ENCODE peak calls at places on chromosomes 13 and 19, in nine cellular contexts. One of them, this sample, is unnamed. For H3K4me1, the result is how much of the 10 kb centered on the place peaks cover.

GRCh38 chr13:102440259-102440936 is 38.5 kb upstream of the FGF14 start:
- DNase-seq in GM23338: no peak
- DNase-seq in thoracic aorta: no peak
- DNase-seq in HepG2: no peak
- DNase-seq in cardiac muscle cell: no peak
- DNase-seq in lung: no peak
- DNase-seq in upper lobe of left lung: no peak
- DNase-seq in CD8-positive, alpha-beta T cell: no peak
- DNase-seq in neural progenitor cell: no peak
- DNase-seq in this sample: no peak

GRCh38 chr19:18761531-18762110 is 29.5 kb downstream of the COMP start:
- DNase-seq in GM23338: no peak
- DNase-seq in thoracic aorta: no peak
- DNase-seq in HepG2: no peak
- DNase-seq in cardiac muscle cell: no peak
- DNase-seq in lung: no peak
- DNase-seq in upper lobe of left lung: peak
- DNase-seq in CD8-positive, alpha-beta T cell: no peak
- DNase-seq in neural progenitor cell: no peak
- DNase-seq in this sample: no peak

GRCh38 chr13:71882120-71882519 is 15.1 kb upstream of the DACH1 start:
- DNase-seq in GM23338: no peak
- DNase-seq in thoracic aorta: no peak
- DNase-seq in HepG2: no peak
- DNase-seq in cardiac muscle cell: no peak
- DNase-seq in lung: no peak
- DNase-seq in upper lobe of left lung: no peak
- DNase-seq in CD8-positive, alpha-beta T cell: no peak
- DNase-seq in neural progenitor cell: no peak
- DNase-seq in this sample: no peak

GRCh38 chr19:8174706-8175105 is 25.3 kb upstream of the FBN3 start:
- DNase-seq in GM23338: no peak
- DNase-seq in thoracic aorta: no peak
- DNase-seq in HepG2: no peak
- DNase-seq in cardiac muscle cell: no peak
- DNase-seq in lung: no peak
- DNase-seq in upper lobe of left lung: no peak
- DNase-seq in CD8-positive, alpha-beta T cell: no peak
- DNase-seq in neural progenitor cell: no peak
- DNase-seq in this sample: no peak

GRCh38 chr13:47764817-47765216 is 236.3 kb downstream of the SUCLA2 start:
- DNase-seq in GM23338: no peak
- DNase-seq in thoracic aorta: no peak
- DNase-seq in HepG2: no peak
- DNase-seq in cardiac muscle cell: no peak
- DNase-seq in lung: no peak
- DNase-seq in upper lobe of left lung: no peak
- DNase-seq in CD8-positive, alpha-beta T cell: no peak
- DNase-seq in neural progenitor cell: no peak
- DNase-seq in this sample: no peak

GRCh38 chr19:50384685-50385535 is 763 bp downstream of the POLD1 start:
- DNase-seq in GM23338: peak
- DNase-seq in thoracic aorta: no peak
- DNase-seq in HepG2: no peak
- DNase-seq in cardiac muscle cell: peak
- DNase-seq in lung: no peak
- DNase-seq in upper lobe of left lung: no peak
- DNase-seq in CD8-positive, alpha-beta T cell: no peak
- DNase-seq in neural progenitor cell: peak
- DNase-seq in this sample: no peak

GRCh38 chr19:35911790-35912189 is 3.7 kb upstream of the TYROBP start:
- DNase-seq in GM23338: no peak
- DNase-seq in thoracic aorta: no peak
- DNase-seq in HepG2: no peak
- DNase-seq in cardiac muscle cell: no peak
- DNase-seq in lung: peak
- DNase-seq in upper lobe of left lung: no peak
- DNase-seq in CD8-positive, alpha-beta T cell: no peak
- DNase-seq in neural progenitor cell: no peak
- DNase-seq in this sample: no peak

GRCh38 chr13:93794197-93794885 is 567.7 kb downstream of the GPC6 start:
- DNase-seq in GM23338: no peak
- DNase-seq in thoracic aorta: no peak
- DNase-seq in HepG2: no peak
- DNase-seq in cardiac muscle cell: no peak
- DNase-seq in lung: no peak
- DNase-seq in upper lobe of left lung: no peak
- DNase-seq in CD8-positive, alpha-beta T cell: no peak
- DNase-seq in neural progenitor cell: no peak
- DNase-seq in this sample: no peak

GRCh38 chr19:48739400-48739825 is 997 bp downstream of the RASIP1 start:
- DNase-seq in GM23338: no peak
- DNase-seq in thoracic aorta: no peak
- DNase-seq in HepG2: no peak
- DNase-seq in cardiac muscle cell: no peak
- DNase-seq in lung: no peak
- DNase-seq in upper lobe of left lung: no peak
- DNase-seq in CD8-positive, alpha-beta T cell: no peak
- DNase-seq in neural progenitor cell: peak
- DNase-seq in this sample: no peak

GRCh38 chr19:20787766-20788165 is 11.7 kb downstream of the ZNF66 start:
- DNase-seq in GM23338: no peak
- DNase-seq in thoracic aorta: no peak
- DNase-seq in HepG2: no peak
- DNase-seq in cardiac muscle cell: no peak
- DNase-seq in lung: no peak
- DNase-seq in upper lobe of left lung: no peak
- DNase-seq in CD8-positive, alpha-beta T cell: no peak
- DNase-seq in neural progenitor cell: no peak
- DNase-seq in this sample: no peak

GRCh38 chr13:51444922-51445321 is 7.9 kb downstream of the INTS6 start:
- DNase-seq in GM23338: peak
- DNase-seq in thoracic aorta: no peak
- DNase-seq in HepG2: no peak
- DNase-seq in cardiac muscle cell: peak
- DNase-seq in lung: no peak
- DNase-seq in upper lobe of left lung: no peak
- DNase-seq in CD8-positive, alpha-beta T cell: no peak
- DNase-seq in neural progenitor cell: no peak
- DNase-seq in this sample: no peak

GRCh38 chr19:40610396-40611064 is 9.4 kb downstream of the LTBP4 start:
- DNase-seq in GM23338: peak
- DNase-seq in thoracic aorta: no peak
- DNase-seq in HepG2: no peak
- DNase-seq in cardiac muscle cell: no peak
- DNase-seq in lung: no peak
- DNase-seq in upper lobe of left lung: peak
- DNase-seq in CD8-positive, alpha-beta T cell: peak
- DNase-seq in neural progenitor cell: peak
- DNase-seq in this sample: no peak

GRCh38 chr13:48853381-48854102 is 122.2 kb upstream of the FNDC3A start:
- DNase-seq in GM23338: no peak
- DNase-seq in thoracic aorta: peak
- DNase-seq in HepG2: no peak
- DNase-seq in cardiac muscle cell: peak
- DNase-seq in lung: no peak
- DNase-seq in upper lobe of left lung: no peak
- DNase-seq in CD8-positive, alpha-beta T cell: no peak
- DNase-seq in neural progenitor cell: no peak
- DNase-seq in this sample: no peak

GRCh38 chr19:15288146-15288963 is 44.0 kb downstream of the BRD4 start:
- DNase-seq in GM23338: no peak
- DNase-seq in thoracic aorta: no peak
- DNase-seq in HepG2: no peak
- DNase-seq in cardiac muscle cell: no peak
- DNase-seq in lung: no peak
- DNase-seq in upper lobe of left lung: peak
- DNase-seq in CD8-positive, alpha-beta T cell: no peak
- DNase-seq in neural progenitor cell: peak
- DNase-seq in this sample: no peak

GRCh38 chr13:23620211-23620610 is 50.0 kb downstream of the TNFRSF19 start:
- DNase-seq in GM23338: no peak
- DNase-seq in thoracic aorta: no peak
- DNase-seq in HepG2: no peak
- DNase-seq in cardiac muscle cell: no peak
- DNase-seq in lung: no peak
- DNase-seq in upper lobe of left lung: no peak
- DNase-seq in CD8-positive, alpha-beta T cell: no peak
- DNase-seq in neural progenitor cell: no peak
- DNase-seq in this sample: no peak

GRCh38 chr13:45219938-45220375 is 19.1 kb upstream of the KCTD4 start:
- DNase-seq in GM23338: peak
- DNase-seq in thoracic aorta: no peak
- DNase-seq in HepG2: no peak
- DNase-seq in cardiac muscle cell: peak
- DNase-seq in lung: no peak
- DNase-seq in upper lobe of left lung: no peak
- DNase-seq in CD8-positive, alpha-beta T cell: no peak
- DNase-seq in neural progenitor cell: no peak
- DNase-seq in this sample: no peak

GRCh38 chr19:18603255-18603957 is 3.2 kb downstream of the CRLF1 start:
- DNase-seq in GM23338: peak
- DNase-seq in thoracic aorta: no peak
- DNase-seq in HepG2: no peak
- DNase-seq in cardiac muscle cell: peak
- DNase-seq in lung: no peak
- DNase-seq in upper lobe of left lung: peak
- DNase-seq in CD8-positive, alpha-beta T cell: no peak
- DNase-seq in neural progenitor cell: peak
- DNase-seq in this sample: no peak

GRCh38 chr13:75308222-75308621 is 173.7 kb downstream of the TBC1D4 start:
- DNase-seq in GM23338: no peak
- DNase-seq in thoracic aorta: no peak
- DNase-seq in HepG2: no peak
- DNase-seq in cardiac muscle cell: no peak
- DNase-seq in lung: no peak
- DNase-seq in upper lobe of left lung: no peak
- DNase-seq in CD8-positive, alpha-beta T cell: no peak
- DNase-seq in neural progenitor cell: no peak
- DNase-seq in this sample: no peak

GRCh38 chr13:59394526-59394925 is 769.2 kb downstream of the DIAPH3 start:
- DNase-seq in GM23338: no peak
- DNase-seq in thoracic aorta: no peak
- DNase-seq in HepG2: no peak
- DNase-seq in cardiac muscle cell: no peak
- DNase-seq in lung: no peak
- DNase-seq in upper lobe of left lung: no peak
- DNase-seq in CD8-positive, alpha-beta T cell: no peak
- DNase-seq in neural progenitor cell: no peak
- DNase-seq in this sample: no peak

GRCh38 chr13:33016414-33017409 is at the start of gene KL:
- DNase-seq in GM23338: peak
- DNase-seq in thoracic aorta: no peak
- DNase-seq in HepG2: no peak
- DNase-seq in cardiac muscle cell: peak
- DNase-seq in lung: peak
- DNase-seq in upper lobe of left lung: peak
- DNase-seq in CD8-positive, alpha-beta T cell: no peak
- DNase-seq in neural progenitor cell: peak
- DNase-seq in this sample: no peak

GRCh38 chr19:15656467-15656866 is 15.8 kb downstream of the CYP4F3 start:
- DNase-seq in GM23338: no peak
- DNase-seq in thoracic aorta: no peak
- DNase-seq in HepG2: no peak
- DNase-seq in cardiac muscle cell: no peak
- DNase-seq in lung: no peak
- DNase-seq in upper lobe of left lung: no peak
- DNase-seq in CD8-positive, alpha-beta T cell: no peak
- DNase-seq in neural progenitor cell: no peak
- DNase-seq in this sample: no peak

GRCh38 chr19:44808463-44809371 is at the start of gene BCAM:
- DNase-seq in GM23338: peak
- DNase-seq in thoracic aorta: no peak
- DNase-seq in HepG2: peak
- DNase-seq in cardiac muscle cell: peak
- DNase-seq in lung: peak
- DNase-seq in upper lobe of left lung: peak
- DNase-seq in CD8-positive, alpha-beta T cell: no peak
- DNase-seq in neural progenitor cell: peak
- DNase-seq in this sample: no peak

GRCh38 chr13:49985129-49985528 is 11.7 kb upstream of the TRIM13 start:
- DNase-seq in GM23338: no peak
- DNase-seq in thoracic aorta: no peak
- DNase-seq in HepG2: no peak
- DNase-seq in cardiac muscle cell: no peak
- DNase-seq in lung: no peak
- DNase-seq in upper lobe of left lung: no peak
- DNase-seq in CD8-positive, alpha-beta T cell: no peak
- DNase-seq in neural progenitor cell: no peak
- DNase-seq in this sample: no peak

GRCh38 chr13:49986471-49986870 is 10.4 kb upstream of the TRIM13 start:
- DNase-seq in GM23338: no peak
- DNase-seq in thoracic aorta: no peak
- DNase-seq in HepG2: no peak
- DNase-seq in cardiac muscle cell: no peak
- DNase-seq in lung: no peak
- DNase-seq in upper lobe of left lung: no peak
- DNase-seq in CD8-positive, alpha-beta T cell: no peak
- DNase-seq in neural progenitor cell: no peak
- DNase-seq in this sample: no peak
- H3K4me1 ChIP-seq in GM23338: under half
- H3K4me1 ChIP-seq in thoracic aorta: under half
- H3K4me1 ChIP-seq in HepG2: under half
- H3K4me1 ChIP-seq in cardiac muscle cell: under half
- H3K4me1 ChIP-seq in lung: under half
- H3K4me1 ChIP-seq in upper lobe of left lung: under half
- H3K4me1 ChIP-seq in CD8-positive, alpha-beta T cell: under half
- H3K4me1 ChIP-seq in neural progenitor cell: under half
- H3K4me1 ChIP-seq in this sample: under half

GRCh38 chr13:50189450-50189849 is 174.2 kb downstream of the KCNRG start:
- DNase-seq in GM23338: peak
- DNase-seq in thoracic aorta: no peak
- DNase-seq in HepG2: no peak
- DNase-seq in cardiac muscle cell: no peak
- DNase-seq in lung: no peak
- DNase-seq in upper lobe of left lung: no peak
- DNase-seq in CD8-positive, alpha-beta T cell: no peak
- DNase-seq in neural progenitor cell: no peak
- DNase-seq in this sample: no peak
- TF ChIP-seq CTCF in GM23338: peak
- TF ChIP-seq CTCF in thoracic aorta: no peak
- TF ChIP-seq CTCF in HepG2: no peak
- TF ChIP-seq CTCF in cardiac muscle cell: no peak
- TF ChIP-seq CTCF in lung: no peak
- TF ChIP-seq CTCF in upper lobe of left lung: no peak
- TF ChIP-seq CTCF in CD8-positive, alpha-beta T cell: no peak
- TF ChIP-seq CTCF in neural progenitor cell: peak
- TF ChIP-seq CTCF in this sample: no peak

GRCh38 chr13:98975822-98976261 is 2.0 kb downstream of the DOCK9 start:
- DNase-seq in GM23338: peak
- DNase-seq in thoracic aorta: no peak
- DNase-seq in HepG2: no peak
- DNase-seq in cardiac muscle cell: peak
- DNase-seq in lung: no peak
- DNase-seq in upper lobe of left lung: no peak
- DNase-seq in CD8-positive, alpha-beta T cell: no peak
- DNase-seq in neural progenitor cell: peak
- DNase-seq in this sample: no peak
- H3K4me1 ChIP-seq in GM23338: half or more
- H3K4me1 ChIP-seq in thoracic aorta: under half
- H3K4me1 ChIP-seq in HepG2: under half
- H3K4me1 ChIP-seq in cardiac muscle cell: half or more
- H3K4me1 ChIP-seq in lung: under half
- H3K4me1 ChIP-seq in upper lobe of left lung: under half
- H3K4me1 ChIP-seq in CD8-positive, alpha-beta T cell: under half
- H3K4me1 ChIP-seq in neural progenitor cell: under half
- H3K4me1 ChIP-seq in this sample: under half

GRCh38 chr13:62544928-62545327 is 1129.3 kb upstream of the PCDH20 start:
- DNase-seq in GM23338: peak
- DNase-seq in thoracic aorta: no peak
- DNase-seq in HepG2: no peak
- DNase-seq in cardiac muscle cell: no peak
- DNase-seq in lung: no peak
- DNase-seq in upper lobe of left lung: no peak
- DNase-seq in CD8-positive, alpha-beta T cell: no peak
- DNase-seq in neural progenitor cell: no peak
- DNase-seq in this sample: no peak
- TF ChIP-seq CTCF in GM23338: no peak
- TF ChIP-seq CTCF in thoracic aorta: no peak
- TF ChIP-seq CTCF in HepG2: no peak
- TF ChIP-seq CTCF in cardiac muscle cell: no peak
- TF ChIP-seq CTCF in lung: no peak
- TF ChIP-seq CTCF in upper lobe of left lung: no peak
- TF ChIP-seq CTCF in CD8-positive, alpha-beta T cell: no peak
- TF ChIP-seq CTCF in neural progenitor cell: no peak
- TF ChIP-seq CTCF in this sample: no peak

This sample was measured in right atrium auricular region.